ENCODE peak calls at places on chromosomes 13 and 19, in seven cellular contexts. U, C, A, T, D, Q and S are unnamed samples.

GRCh38 chr19:6590458-6591319 is at the start of gene CD70:
- DNase-seq in U (no peak), T (peak), C (no peak), A (no peak), D (peak), Q (no peak), S (no peak)

GRCh38 chr19:46482645-46483044 is 11.3 kb upstream of the PNMA8A start:
- DNase-seq in A (no peak), U (no peak), C (peak), T (peak), D (no peak), Q (no peak), S (no peak)

GRCh38 chr13:78638216-78638615 is 20.7 kb downstream of the OBI1 start:
- DNase-seq in C (no peak), D (no peak), U (no peak), T (peak), Q (no peak), A (no peak), S (no peak)

GRCh38 chr19:53991224-53992113 is at the start of gene CACNG6:
- DNase-seq in U (no peak), T (peak), A (no peak), C (no peak), D (no peak), Q (no peak), S (no peak)

GRCh38 chr19:1130801-1131717 is 27.3 kb downstream of the GPX4 start:
- DNase-seq in D (no peak), C (no peak), T (no peak), Q (no peak), U (no peak), A (no peak), S (no peak)

GRCh38 chr13:50119593-50119992 is 104.3 kb downstream of the KCNRG start:
- DNase-seq in C (peak), D (no peak), Q (no peak), T (no peak), A (no peak), U (no peak), S (no peak)

GRCh38 chr13:110387451-110388140 is 80.5 kb downstream of the COL4A2 start:
- DNase-seq in Q (no peak), D (no peak), U (no peak), C (peak), A (peak), T (no peak), S (peak)

GRCh38 chr19:5953034-5953589 is 24.8 kb downstream of the RANBP3 start:
- DNase-seq in T (peak), Q (no peak), A (no peak), D (no peak), C (no peak), U (no peak), S (no peak)

GRCh38 chr19:34994643-34995471 is 5.3 kb upstream of the GRAMD1A start:
- DNase-seq in U (peak), A (peak), Q (no peak), T (no peak), C (no peak), D (no peak), S (no peak)

GRCh38 chr19:2252481-2253105 is 3.5 kb downstream of the AMH start:
- DNase-seq in Q (no peak), U (no peak), D (no peak), T (no peak), C (no peak), A (no peak), S (no peak)

GRCh38 chr19:2254052-2254872 is 2.0 kb downstream of the JSRP1 start:
- DNase-seq in U (no peak), A (no peak), Q (no peak), T (peak), C (no peak), D (no peak), S (no peak)

GRCh38 chr19:2255982-2256685 is at the start of gene JSRP1:
- DNase-seq in T (no peak), C (no peak), D (no peak), A (no peak), U (no peak), Q (no peak), S (no peak)

GRCh38 chr19:2253106-2254051 is 2.8 kb downstream of the JSRP1 start:
- DNase-seq in U (no peak), C (no peak), T (no peak), Q (no peak), A (no peak), D (no peak), S (no peak)

DNA sequence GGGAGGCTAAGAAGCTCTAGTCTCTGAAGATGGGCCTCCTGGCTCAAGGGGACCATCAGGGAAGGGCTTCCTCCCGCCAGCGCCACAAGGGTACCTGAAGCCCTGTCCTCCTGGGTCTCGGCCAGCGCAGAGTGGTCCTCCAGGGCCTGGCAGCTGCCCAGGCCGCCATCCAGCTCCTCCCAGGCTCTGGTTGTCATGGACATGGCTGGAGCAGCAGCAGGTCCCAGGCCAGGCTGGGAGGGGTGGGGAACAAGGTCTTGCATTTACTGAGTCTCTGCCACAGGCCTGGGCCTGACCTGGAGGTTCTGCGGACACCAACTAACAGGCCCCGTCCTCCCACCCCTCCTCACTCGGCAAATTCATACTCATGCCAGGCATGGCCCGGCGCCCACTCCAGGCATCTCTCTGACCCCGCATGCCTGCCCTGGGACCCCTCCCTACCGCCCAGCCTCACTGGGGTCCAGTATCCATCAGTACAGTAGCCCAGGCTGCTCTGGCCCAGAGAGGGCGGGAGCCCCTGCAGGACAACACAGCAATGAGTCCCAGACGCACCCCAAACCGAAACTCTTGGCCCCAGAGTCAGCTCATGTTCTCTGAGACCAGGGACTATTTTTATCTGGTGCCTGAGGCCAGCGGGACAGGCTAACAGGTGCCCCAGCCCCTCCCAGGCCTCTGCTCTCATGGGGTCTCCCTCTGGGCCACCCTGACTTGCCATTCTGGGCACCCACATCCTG is 938 bp downstream of the JSRP1 start:
- DNase-seq in T (no peak), C (no peak), D (no peak), A (no peak), U (no peak), Q (no peak), S (no peak)
- H3K4me3 ChIP-seq in T (no peak), C (no peak), D (no peak), A (no peak), U (no peak), Q (no peak), S (no peak)

GRCh38 chr19:48470856-48471255 is 1.7 kb downstream of the CYTH2 start:
- DNase-seq in T (no peak), A (no peak), Q (no peak), U (no peak), C (no peak), D (no peak), S (no peak)
- H3K4me3 ChIP-seq in T (no peak), A (no peak), Q (no peak), U (no peak), C (no peak), D (no peak), S (no peak)

DNA sequence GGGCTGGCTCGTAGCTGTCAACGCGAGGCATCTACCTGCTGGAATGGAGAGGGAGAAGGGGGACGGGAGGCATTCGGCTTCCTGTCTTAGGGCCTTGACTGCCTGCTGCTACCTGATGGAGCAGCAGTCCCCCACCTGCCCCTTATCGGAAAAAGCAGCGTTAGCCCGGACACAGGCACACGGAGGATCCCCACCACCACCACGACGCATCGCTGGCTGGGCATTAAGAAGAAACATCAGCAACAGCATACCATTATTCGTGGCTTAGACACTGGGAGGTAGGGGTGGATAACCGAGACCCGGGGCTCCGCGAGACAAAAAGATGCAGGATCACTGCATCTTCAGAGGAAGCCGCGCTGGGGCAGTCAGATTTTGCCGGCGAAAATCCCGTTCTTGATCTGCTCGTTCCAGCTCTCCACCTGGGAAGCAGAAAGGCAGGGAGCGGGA is 1.1 kb downstream of the COX6B2 start:
- DNase-seq in T (no peak), D (no peak), U (no peak), C (no peak), A (no peak), Q (no peak), S (no peak)
- H3K4me3 ChIP-seq in T (peak), D (peak), U (peak), C (peak), A (peak), Q (peak), S (peak)

GRCh38 chr19:48698046-48698445 is 2.3 kb downstream of the FUT2 start:
- DNase-seq in T (peak), A (no peak), U (peak), C (peak), D (no peak), Q (no peak), S (no peak)

GRCh38 chr19:48696353-48697010 is 711 bp downstream of the FUT2 start:
- DNase-seq in T (no peak), D (no peak), A (peak), C (no peak), U (no peak), Q (no peak), S (no peak)

GRCh38 chr19:48695743-48696352 is at the start of gene FUT2:
- DNase-seq in C (no peak), D (no peak), T (no peak), U (peak), A (no peak), Q (no peak), S (no peak)
- H3K4me3 ChIP-seq in C (no peak), D (no peak), T (no peak), U (peak), A (peak), Q (peak), S (peak)

DNA sequence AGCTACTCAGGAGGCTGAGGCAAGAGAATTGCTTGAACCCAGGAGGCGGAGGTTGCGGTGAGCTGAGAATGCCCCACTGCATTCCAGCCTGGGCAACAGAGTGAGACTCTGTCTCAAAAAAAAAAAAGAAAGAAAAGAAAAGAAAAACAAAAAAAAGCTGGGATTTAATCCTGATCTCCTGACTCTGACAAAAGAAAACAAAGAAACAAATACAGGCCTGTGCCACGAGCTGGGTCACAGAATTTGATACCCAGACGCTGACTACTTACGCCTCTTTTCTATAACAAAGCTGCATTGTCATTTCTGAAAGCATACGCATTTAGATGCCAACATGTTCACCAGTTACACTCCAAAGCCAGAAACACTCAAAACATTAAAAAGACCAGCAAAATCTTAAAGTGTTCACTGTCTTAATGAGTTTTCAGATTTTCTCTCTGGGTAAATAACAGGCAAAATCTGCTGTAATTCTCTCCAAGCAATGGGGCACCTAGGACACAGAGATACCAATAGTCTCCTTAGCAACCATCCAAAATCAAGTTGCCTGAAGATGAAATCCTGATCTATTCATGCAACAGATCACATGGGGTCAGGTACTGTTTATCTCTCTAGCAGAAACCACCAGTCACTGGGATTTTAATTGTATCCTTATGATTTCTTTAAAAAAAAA is 18.0 kb upstream of the GTF2F2 start:
- DNase-seq in D (no peak), Q (no peak), C (no peak), U (no peak), T (no peak), A (no peak), S (no peak)
- H3K4me3 ChIP-seq in D (no peak), Q (no peak), C (no peak), U (no peak), T (no peak), A (no peak), S (no peak)

GRCh38 chr13:39601636-39602035 is 1.4 kb downstream of the LHFPL6 start:
- DNase-seq in T (no peak), A (no peak), Q (no peak), U (no peak), D (no peak), C (no peak), S (no peak)

GRCh38 chr13:39602277-39602613 is 748 bp downstream of the LHFPL6 start:
- DNase-seq in Q (no peak), D (no peak), U (no peak), C (no peak), A (no peak), T (no peak), S (no peak)

GRCh38 chr13:39597828-39598227 is 5.2 kb downstream of the LHFPL6 start:
- DNase-seq in A (no peak), T (no peak), Q (no peak), U (no peak), D (no peak), C (peak), S (no peak)

GRCh38 chr13:39600766-39601165 is 2.2 kb downstream of the LHFPL6 start:
- DNase-seq in Q (peak), T (no peak), C (peak), A (peak), U (no peak), D (no peak), S (no peak)

GRCh38 chr13:39599842-39600241 is 3.2 kb downstream of the LHFPL6 start:
- DNase-seq in D (no peak), U (no peak), T (no peak), A (no peak), C (no peak), Q (no peak), S (no peak)
- H3K4me3 ChIP-seq in D (no peak), U (no peak), T (peak), A (peak), C (no peak), Q (peak), S (peak)

GRCh38 chr19:15422311-15423075 is 3.7 kb upstream of the AKAP8L start:
- DNase-seq in A (peak), D (no peak), T (no peak), Q (no peak), U (no peak), C (no peak), S (no peak)
- H3K4me3 ChIP-seq in A (no peak), D (no peak), T (no peak), Q (no peak), U (no peak), C (no peak), S (no peak)

GRCh38 chr19:39030854-39031367 is 1.4 kb downstream of the FBXO27 start:
- DNase-seq in U (no peak), D (no peak), A (no peak), C (no peak), Q (no peak), T (no peak), S (no peak)
- H3K4me3 ChIP-seq in U (no peak), D (peak), A (peak), C (peak), Q (peak), T (no peak), S (peak)

DNA sequence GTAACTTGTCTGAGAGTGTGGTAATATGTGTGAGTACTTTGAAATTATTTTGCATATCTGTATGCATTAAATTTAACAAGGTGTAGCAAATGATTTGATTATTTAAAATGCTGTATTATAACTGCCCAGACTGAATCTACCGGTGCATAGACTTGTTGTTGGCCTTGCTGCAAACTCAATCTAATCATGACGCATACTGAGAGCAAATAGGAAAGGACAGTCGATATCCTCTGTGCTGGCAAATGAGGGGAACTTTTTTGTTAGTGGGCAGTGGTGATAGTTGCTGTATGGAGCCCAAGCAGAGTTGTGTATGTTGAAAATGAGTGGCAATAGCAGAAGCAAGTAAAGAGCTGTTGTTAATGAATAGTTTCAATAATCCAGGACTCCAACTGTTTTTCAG is 127.4 kb downstream of the LMO7 start:
- DNase-seq in A (no peak), C (no peak), U (no peak), Q (no peak), T (no peak), D (no peak), S (no peak)
- H3K4me3 ChIP-seq in A (peak), C (no peak), U (no peak), Q (peak), T (no peak), D (no peak), S (no peak)

GRCh38 chr19:43752287-43752875 is 2.4 kb downstream of the SMG9 start:
- DNase-seq in D (no peak), A (no peak), T (no peak), Q (no peak), U (no peak), C (no peak), S (no peak)
- H3K4me3 ChIP-seq in D (no peak), A (no peak), T (no peak), Q (no peak), U (no peak), C (no peak), S (no peak)